ENCODE peak calls at places on chromosomes 12 and 14, in four cellular contexts. One of them, this sample, is unnamed.

GRCh38 chr14:75811862-75812505 is 150.9 kb downstream of the TTLL5 start:
- DNase-seq in fibroblast of pulmonary artery: no peak
- DNase-seq in AG09309: no peak
- DNase-seq in right lobe of liver: no peak
- DNase-seq in this sample: no peak

GRCh38 chr12:119673634-119674033 is 5.7 kb downstream of the PRKAB1 start:
- DNase-seq in right lobe of liver: no peak
- DNase-seq in AG09309: no peak
- DNase-seq in fibroblast of pulmonary artery: no peak
- DNase-seq in this sample: no peak

GRCh38 chr12:79083181-79083580 is 218.6 kb downstream of the SYT1 start:
- DNase-seq in fibroblast of pulmonary artery: peak
- DNase-seq in AG09309: no peak
- DNase-seq in right lobe of liver: no peak
- DNase-seq in this sample: no peak

GRCh38 chr12:21429994-21430393 is 7.5 kb upstream of the PYROXD1 start:
- DNase-seq in AG09309: no peak
- DNase-seq in right lobe of liver: no peak
- DNase-seq in fibroblast of pulmonary artery: no peak
- DNase-seq in this sample: no peak

GRCh38 chr12:51269174-51270066 is 795 bp downstream of the SMAGP start:
- DNase-seq in right lobe of liver: peak
- DNase-seq in fibroblast of pulmonary artery: peak
- DNase-seq in AG09309: no peak
- DNase-seq in this sample: no peak

GRCh38 chr12:93573552-93574223 is 1.2 kb downstream of the SOCS2 start:
- DNase-seq in fibroblast of pulmonary artery: no peak
- DNase-seq in AG09309: no peak
- DNase-seq in right lobe of liver: no peak
- DNase-seq in this sample: no peak

GRCh38 chr12:18158774-18159557 is 69.0 kb upstream of the RERGL start:
- DNase-seq in right lobe of liver: no peak
- DNase-seq in AG09309: no peak
- DNase-seq in fibroblast of pulmonary artery: peak
- DNase-seq in this sample: no peak

GRCh38 chr12:26524862-26525465 is 308.0 kb downstream of the ITPR2 start:
- DNase-seq in right lobe of liver: no peak
- DNase-seq in AG09309: no peak
- DNase-seq in fibroblast of pulmonary artery: peak
- DNase-seq in this sample: no peak

GRCh38 chr14:58796201-58796600 is 158.4 kb downstream of the DACT1 start:
- DNase-seq in right lobe of liver: no peak
- DNase-seq in fibroblast of pulmonary artery: no peak
- DNase-seq in AG09309: no peak
- DNase-seq in this sample: no peak

GRCh38 chr12:19410211-19410610 is 29.1 kb upstream of the AEBP2 start:
- DNase-seq in AG09309: no peak
- DNase-seq in right lobe of liver: no peak
- DNase-seq in fibroblast of pulmonary artery: no peak
- DNase-seq in this sample: no peak

GRCh38 chr12:25083211-25083610 is 111.7 kb downstream of the DNAI7 start:
- DNase-seq in right lobe of liver: no peak
- DNase-seq in fibroblast of pulmonary artery: peak
- DNase-seq in AG09309: no peak
- DNase-seq in this sample: no peak

GRCh38 chr14:36807727-36808126 is 146.1 kb downstream of the PAX9 start:
- DNase-seq in AG09309: no peak
- DNase-seq in fibroblast of pulmonary artery: no peak
- DNase-seq in right lobe of liver: no peak
- DNase-seq in this sample: no peak

GRCh38 chr12:6552140-6552551 is 3.7 kb downstream of the IFFO1 start:
- DNase-seq in fibroblast of pulmonary artery: no peak
- DNase-seq in AG09309: no peak
- DNase-seq in right lobe of liver: no peak
- DNase-seq in this sample: no peak

GRCh38 chr12:7229741-7230140 is 40.3 kb downstream of the PEX5 start:
- DNase-seq in right lobe of liver: no peak
- DNase-seq in AG09309: no peak
- DNase-seq in fibroblast of pulmonary artery: no peak
- DNase-seq in this sample: no peak

GRCh38 chr12:10634427-10634826 is 21.0 kb upstream of the MAGOHB start:
- DNase-seq in right lobe of liver: no peak
- DNase-seq in fibroblast of pulmonary artery: no peak
- DNase-seq in AG09309: no peak
- DNase-seq in this sample: peak

GRCh38 chr12:6461401-6462233 is 8.9 kb downstream of the VAMP1 start:
- DNase-seq in right lobe of liver: peak
- DNase-seq in AG09309: no peak
- DNase-seq in fibroblast of pulmonary artery: no peak
- DNase-seq in this sample: no peak

GRCh38 chr12:6606331-6607131 is 648 bp downstream of the CHD4 start:
- DNase-seq in AG09309: no peak
- DNase-seq in fibroblast of pulmonary artery: peak
- DNase-seq in right lobe of liver: peak
- DNase-seq in this sample: no peak

GRCh38 chr12:32274665-32275064 is 124.7 kb upstream of the FGD4 start:
- DNase-seq in right lobe of liver: no peak
- DNase-seq in AG09309: no peak
- DNase-seq in fibroblast of pulmonary artery: no peak
- DNase-seq in this sample: no peak

GRCh38 chr14:65230287-65230728 is 128.0 kb upstream of the MAX start:
- DNase-seq in fibroblast of pulmonary artery: peak
- DNase-seq in right lobe of liver: no peak
- DNase-seq in AG09309: no peak
- DNase-seq in this sample: no peak

GRCh38 chr14:90545966-90546751 is 149.3 kb downstream of the CALM1 start:
- DNase-seq in AG09309: no peak
- DNase-seq in fibroblast of pulmonary artery: no peak
- DNase-seq in right lobe of liver: no peak
- DNase-seq in this sample: no peak

GRCh38 chr14:105285174-105285573 is 15.6 kb downstream of the BRF1 start:
- DNase-seq in fibroblast of pulmonary artery: no peak
- DNase-seq in AG09309: no peak
- DNase-seq in right lobe of liver: peak
- DNase-seq in this sample: no peak

GRCh38 chr12:12518919-12519318 is 43.7 kb downstream of the DUSP16 start:
- DNase-seq in fibroblast of pulmonary artery: no peak
- DNase-seq in right lobe of liver: no peak
- DNase-seq in AG09309: no peak
- DNase-seq in this sample: no peak

GRCh38 chr12:91138337-91138905 is 27.1 kb upstream of the LUM start:
- DNase-seq in AG09309: no peak
- DNase-seq in fibroblast of pulmonary artery: peak
- DNase-seq in right lobe of liver: no peak
- DNase-seq in this sample: no peak

GRCh38 chr12:11623382-11623781 is 26.1 kb upstream of the ETV6 start:
- DNase-seq in fibroblast of pulmonary artery: peak
- DNase-seq in AG09309: no peak
- DNase-seq in right lobe of liver: no peak
- DNase-seq in this sample: no peak

GRCh38 chr14:32939254-32940065 is 781 bp downstream of the NPAS3 start:
- DNase-seq in fibroblast of pulmonary artery: peak
- DNase-seq in AG09309: no peak
- DNase-seq in right lobe of liver: peak
- DNase-seq in this sample: no peak

GRCh38 chr14:89399594-89400068 is 17.4 kb downstream of the FOXN3 start:
- DNase-seq in right lobe of liver: no peak
- DNase-seq in fibroblast of pulmonary artery: peak
- DNase-seq in AG09309: peak
- DNase-seq in this sample: peak

GRCh38 chr14:54699087-54699530 is 132.2 kb downstream of the SAMD4A start:
- DNase-seq in right lobe of liver: no peak
- DNase-seq in AG09309: no peak
- DNase-seq in fibroblast of pulmonary artery: no peak
- DNase-seq in this sample: no peak

GRCh38 chr12:100503228-100503628 is 29.6 kb downstream of the NR1H4 start:
- DNase-seq in right lobe of liver: no peak
- DNase-seq in AG09309: no peak
- DNase-seq in fibroblast of pulmonary artery: no peak
- DNase-seq in this sample: no peak

GRCh38 chr12:58529114-58529665 is 391.1 kb downstream of the LRIG3 start:
- DNase-seq in fibroblast of pulmonary artery: peak
- DNase-seq in AG09309: peak
- DNase-seq in right lobe of liver: no peak
- DNase-seq in this sample: no peak

GRCh38 chr12:104243551-104243950 is 28.0 kb downstream of the TXNRD1 start:
- DNase-seq in AG09309: peak
- DNase-seq in right lobe of liver: no peak
- DNase-seq in fibroblast of pulmonary artery: no peak
- DNase-seq in this sample: peak

GRCh38 chr12:89354630-89354931 is 2.3 kb upstream of the DUSP6 start:
- DNase-seq in fibroblast of pulmonary artery: peak
- DNase-seq in AG09309: no peak
- DNase-seq in right lobe of liver: no peak
- DNase-seq in this sample: no peak

GRCh38 chr12:114827460-114827859 is 143.5 kb upstream of the TBX3 start:
- DNase-seq in fibroblast of pulmonary artery: no peak
- DNase-seq in AG09309: no peak
- DNase-seq in right lobe of liver: no peak
- DNase-seq in this sample: no peak

GRCh38 chr12:31778687-31779086 is 49.9 kb upstream of the AMN1 start:
- DNase-seq in fibroblast of pulmonary artery: no peak
- DNase-seq in AG09309: no peak
- DNase-seq in right lobe of liver: no peak
- DNase-seq in this sample: no peak

GRCh38 chr12:116759783-116760581 is 21.9 kb downstream of the RNFT2 start:
- DNase-seq in right lobe of liver: no peak
- DNase-seq in AG09309: no peak
- DNase-seq in fibroblast of pulmonary artery: no peak
- DNase-seq in this sample: no peak

GRCh38 chr12:92971869-92972524 is 42.9 kb upstream of the EEA1 start:
- DNase-seq in AG09309: peak
- DNase-seq in fibroblast of pulmonary artery: peak
- DNase-seq in right lobe of liver: no peak
- DNase-seq in this sample: peak

GRCh38 chr14:104556256-104557021 is 23.1 kb upstream of the C14orf180 start:
- DNase-seq in fibroblast of pulmonary artery: no peak
- DNase-seq in right lobe of liver: peak
- DNase-seq in AG09309: no peak
- DNase-seq in this sample: no peak

GRCh38 chr12:72313757-72314270 is 41.6 kb downstream of the TRHDE start:
- DNase-seq in right lobe of liver: no peak
- DNase-seq in AG09309: no peak
- DNase-seq in fibroblast of pulmonary artery: no peak
- DNase-seq in this sample: no peak

GRCh38 chr12:91732086-91732485 is 413.6 kb downstream of the BTG1 start:
- DNase-seq in right lobe of liver: no peak
- DNase-seq in AG09309: no peak
- DNase-seq in fibroblast of pulmonary artery: no peak
- DNase-seq in this sample: no peak

GRCh38 chr14:92316116-92316515 is 6.8 kb upstream of the SLC24A4 start:
- DNase-seq in AG09309: no peak
- DNase-seq in fibroblast of pulmonary artery: no peak
- DNase-seq in right lobe of liver: no peak
- DNase-seq in this sample: no peak

GRCh38 chr12:47223848-47224213 is 144.1 kb upstream of the AMIGO2 start:
- DNase-seq in fibroblast of pulmonary artery: peak
- DNase-seq in right lobe of liver: peak
- DNase-seq in AG09309: no peak
- DNase-seq in this sample: no peak
- H3K4me3 ChIP-seq in fibroblast of pulmonary artery: no peak
- H3K4me3 ChIP-seq in right lobe of liver: no peak
- H3K4me3 ChIP-seq in AG09309: no peak
- H3K4me3 ChIP-seq in this sample: no peak

DNA sequence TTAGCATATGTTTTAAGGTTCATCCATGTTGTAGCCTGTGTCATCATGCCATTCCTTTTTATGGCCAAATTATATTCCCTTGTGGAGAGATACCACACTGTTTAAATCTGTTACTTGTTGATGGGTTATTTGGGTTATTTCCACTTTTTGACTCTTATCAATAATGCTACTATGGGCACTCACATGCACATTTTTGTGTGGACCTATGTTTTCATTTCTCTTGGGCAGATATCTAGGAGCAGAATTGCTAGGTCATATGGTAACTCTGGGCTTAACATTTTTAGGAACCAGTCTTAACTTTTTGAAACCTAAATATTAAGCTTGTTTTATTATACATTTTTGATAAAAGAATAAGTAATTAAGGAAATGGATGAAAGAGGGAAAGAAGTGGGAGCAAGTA is 4.0 kb downstream of the EML1 start:
- DNase-seq in fibroblast of pulmonary artery: no peak
- DNase-seq in AG09309: no peak
- DNase-seq in right lobe of liver: no peak
- DNase-seq in this sample: no peak
- H3K4me3 ChIP-seq in fibroblast of pulmonary artery: no peak
- H3K4me3 ChIP-seq in AG09309: no peak
- H3K4me3 ChIP-seq in right lobe of liver: no peak
- H3K4me3 ChIP-seq in this sample: no peak

GRCh38 chr12:121095544-121096198 is 37.0 kb upstream of the P2RX7 start:
- DNase-seq in right lobe of liver: peak
- DNase-seq in AG09309: no peak
- DNase-seq in fibroblast of pulmonary artery: peak
- DNase-seq in this sample: no peak
- H3K4me3 ChIP-seq in right lobe of liver: peak
- H3K4me3 ChIP-seq in AG09309: peak
- H3K4me3 ChIP-seq in fibroblast of pulmonary artery: peak
- H3K4me3 ChIP-seq in this sample: peak

GRCh38 chr14:96320605-96321004 is 42.5 kb downstream of the ATG2B start:
- DNase-seq in fibroblast of pulmonary artery: no peak
- DNase-seq in AG09309: no peak
- DNase-seq in right lobe of liver: no peak
- DNase-seq in this sample: no peak
- H3K4me3 ChIP-seq in fibroblast of pulmonary artery: no peak
- H3K4me3 ChIP-seq in AG09309: no peak
- H3K4me3 ChIP-seq in right lobe of liver: no peak
- H3K4me3 ChIP-seq in this sample: no peak

GRCh38 chr12:132828706-132829534 is at the start of gene GOLGA3:
- DNase-seq in fibroblast of pulmonary artery: peak
- DNase-seq in right lobe of liver: peak
- DNase-seq in AG09309: peak
- DNase-seq in this sample: peak
- H3K4me3 ChIP-seq in fibroblast of pulmonary artery: peak
- H3K4me3 ChIP-seq in right lobe of liver: peak
- H3K4me3 ChIP-seq in AG09309: peak
- H3K4me3 ChIP-seq in this sample: peak

DNA sequence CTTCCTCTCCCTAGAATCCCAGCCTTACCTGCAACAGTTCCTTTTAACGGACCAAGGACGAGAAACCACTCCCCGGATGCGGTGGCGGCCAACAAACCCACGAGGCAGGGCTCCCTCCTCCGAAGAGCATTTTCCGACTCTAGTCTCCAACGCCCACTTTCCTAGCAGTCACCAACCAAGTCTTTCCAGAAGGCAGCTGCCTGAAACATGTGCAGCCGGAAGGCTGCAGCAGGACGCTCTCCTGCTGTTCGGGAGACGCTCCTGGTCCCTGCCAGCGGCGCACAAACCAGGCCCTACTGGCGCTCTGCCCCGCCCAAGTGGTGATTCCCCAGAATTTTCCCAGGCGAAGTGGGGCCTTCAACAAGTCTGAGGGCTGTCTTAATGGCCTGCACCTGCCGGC is 21.1 kb upstream of the ADAM20 start:
- DNase-seq in AG09309: no peak
- DNase-seq in fibroblast of pulmonary artery: peak
- DNase-seq in right lobe of liver: peak
- DNase-seq in this sample: peak
- H3K4me3 ChIP-seq in AG09309: no peak
- H3K4me3 ChIP-seq in fibroblast of pulmonary artery: peak
- H3K4me3 ChIP-seq in right lobe of liver: no peak
- H3K4me3 ChIP-seq in this sample: peak

GRCh38 chr12:56127485-56127887 is 581 bp upstream of the ESYT1 start:
- DNase-seq in right lobe of liver: no peak
- DNase-seq in fibroblast of pulmonary artery: no peak
- DNase-seq in AG09309: no peak
- DNase-seq in this sample: no peak
- H3K4me3 ChIP-seq in right lobe of liver: peak
- H3K4me3 ChIP-seq in fibroblast of pulmonary artery: peak
- H3K4me3 ChIP-seq in AG09309: peak
- H3K4me3 ChIP-seq in this sample: peak

This sample was measured in BJ.